ENCODE peak calls at places on chromosomes 2 and 18, in six cellular contexts. S is thyroid gland; L is activated CD4-positive, alpha-beta T cell treated with anti-CD3 and anti-CD28 coated beads, Interleukin-2, amount 50 U/mL, for 1 hour; M is fibroblast of villous mesenchyme; H is osteoblast; E is activated T-cell treated with anti-CD3 and anti-CD28 coated beads, Interleukin-2, amount 50 U/mL, for 72 hours. O is an unnamed sample.
A peak's percentile ranks its signal among the peaks of the same experiment; 100 is the strongest.

GRCh38 chr2:43305537-43305936 is 79.1 kb upstream of the ZFP36L2 start:
- DNase-seq in E (no peak), L (no peak), H (peak; percentile 72), S (no peak), M (peak; percentile 94), O (no peak)

GRCh38 chr2:95297639-95298395 is 670 bp downstream of the KCNIP3 start:
- DNase-seq in S (peak; percentile 71), M (no peak), H (no peak), E (no peak), L (no peak), O (no peak)

GRCh38 chr2:132608222-132608795 is 61.7 kb downstream of the LYPD1 start:
- DNase-seq in M (no peak), S (peak; percentile 74), H (no peak), E (no peak), L (no peak), O (peak; percentile 20)

GRCh38 chr2:130845507-130846085 is 8.9 kb downstream of the ARHGEF4 start:
- DNase-seq in M (no peak), H (peak; percentile 63), S (peak; percentile 9), E (no peak), L (no peak), O (no peak)

GRCh38 chr2:10778724-10779115 is 33.9 kb downstream of the PDIA6 start:
- DNase-seq in L (no peak), M (no peak), S (no peak), E (no peak), H (peak; percentile 62), O (no peak)

GRCh38 chr2:112765251-112765650 is 842 bp upstream of the CKAP2L start:
- DNase-seq in M (no peak), E (no peak), S (no peak), H (no peak), L (no peak), O (no peak)

GRCh38 chr2:46829240-46829970 is 86.2 kb downstream of the MCFD2 start:
- DNase-seq in H (no peak), M (no peak), E (no peak), S (no peak), L (no peak), O (no peak)

GRCh38 chr18:58202406-58202730 is 158.3 kb downstream of the NEDD4L start:
- DNase-seq in M (no peak), H (peak; percentile 31), S (no peak), L (no peak), E (no peak), O (peak; percentile 83)

GRCh38 chr2:159290289-159290907 is 3.9 kb upstream of the WDSUB1 start:
- DNase-seq in M (peak; percentile 88), E (peak; percentile 40), L (no peak), H (peak; percentile 94), S (no peak), O (peak; percentile 30)

GRCh38 chr18:13578400-13578799 is 148.0 kb downstream of the FAM210A start:
- DNase-seq in H (no peak), S (no peak), M (no peak), E (no peak), L (no peak), O (no peak)

GRCh38 chr18:48973731-48974130 is 23.0 kb upstream of the SMAD7 start:
- DNase-seq in H (peak; percentile 18), S (no peak), L (no peak), E (no peak), M (no peak), O (no peak)

GRCh38 chr2:64931536-64932326 is 57.5 kb upstream of the SLC1A4 start:
- DNase-seq in E (no peak), L (no peak), S (no peak), H (no peak), M (no peak), O (no peak)

GRCh38 chr2:216315817-216316603 is 56.3 kb downstream of the MARCHF4 start:
- DNase-seq in M (peak; percentile 73), H (peak; percentile 69), E (no peak), S (no peak), L (no peak), O (no peak)

GRCh38 chr2:127619191-127619590 is 26.8 kb upstream of the GPR17 start:
- DNase-seq in E (no peak), S (no peak), L (no peak), H (no peak), M (no peak), O (no peak)

GRCh38 chr18:45528712-45529336 is 86.5 kb upstream of the SLC14A2 start:
- DNase-seq in H (no peak), E (no peak), M (no peak), L (no peak), S (no peak), O (peak; percentile 3)

GRCh38 chr2:27233341-27233740 is 16.2 kb downstream of the CAD start:
- DNase-seq in M (no peak), H (peak; percentile 61), S (no peak), E (no peak), L (no peak), O (no peak)